ENCODE peak calls at places on chromosomes 11 and 22, in five cellular contexts. Q is GM23248, D is PC-3, Y is SK-N-SH, W is OCI-LY7. P is an unnamed sample.

GRCh38 chr11:118287006-118287405 is 17.5 kb upstream of the CD3E start:
- DNase-seq in Q (peak), D (peak), Y (no peak), W (no peak), P (no peak)

GRCh38 chr11:21105196-21105917 is 436.0 kb downstream of the NELL1 start:
- DNase-seq in Q (no peak), D (no peak), Y (no peak), W (no peak), P (no peak)

GRCh38 chr11:95322546-95322945 is 91.5 kb upstream of the SESN3 start:
- DNase-seq in Q (peak), D (no peak), Y (no peak), W (no peak), P (no peak)

GRCh38 chr11:117620131-117620530 is 176.9 kb downstream of the DSCAML1 start:
- DNase-seq in Q (no peak), D (no peak), Y (no peak), W (no peak), P (no peak)

GRCh38 chr11:72238492-72239295 is 5.3 kb downstream of the PHOX2A start:
- DNase-seq in Q (no peak), D (no peak), Y (peak), W (no peak), P (no peak)

GRCh38 chr11:33634291-33634834 is 66.3 kb downstream of the C11orf91 start:
- DNase-seq in Q (peak), D (peak), Y (no peak), W (no peak), P (no peak)

GRCh38 chr22:36360871-36361383 is 26.8 kb downstream of the MYH9 start:
- DNase-seq in Q (no peak), D (no peak), Y (no peak), W (no peak), P (no peak)

GRCh38 chr11:84543367-84544159 is 1083.6 kb downstream of the DLG2 start:
- DNase-seq in Q (no peak), D (no peak), Y (peak), W (peak), P (peak)

GRCh38 chr11:73189723-73190556 is 28.1 kb upstream of the P2RY2 start:
- DNase-seq in Q (no peak), D (no peak), Y (no peak), W (no peak), P (no peak)

GRCh38 chr11:121564948-121565684 is 112.3 kb upstream of the SORL1-AS1 start:
- DNase-seq in Q (no peak), D (no peak), Y (no peak), W (no peak), P (no peak)

GRCh38 chr11:34787899-34788298 is 128.3 kb downstream of the APIP start:
- DNase-seq in Q (no peak), D (peak), Y (no peak), W (no peak), P (no peak)

GRCh38 chr11:72771507-72771906 is 19.3 kb upstream of the ARAP1 start:
- DNase-seq in Q (peak), D (no peak), Y (peak), W (no peak), P (no peak)

GRCh38 chr11:8671651-8672062 is 10.8 kb downstream of the TRIM66 start:
- DNase-seq in Q (no peak), D (no peak), Y (no peak), W (no peak), P (peak)

GRCh38 chr11:114166897-114167323 is 107.4 kb downstream of the ZBTB16 start:
- DNase-seq in Q (peak), D (peak), Y (no peak), W (peak), P (no peak)

GRCh38 chr11:126589492-126589803 is 234.0 kb downstream of the ST3GAL4 start:
- DNase-seq in Q (peak), D (no peak), Y (no peak), W (no peak), P (no peak)

GRCh38 chr22:44737414-44738346 is 14.7 kb upstream of the ARHGAP8 start:
- DNase-seq in Q (no peak), D (no peak), Y (peak), W (no peak), P (no peak)

GRCh38 chr22:44736581-44737413 is 15.6 kb upstream of the ARHGAP8 start:
- DNase-seq in Q (peak), D (no peak), Y (no peak), W (no peak), P (no peak)

GRCh38 chr22:44740307-44740706 is 12.1 kb upstream of the ARHGAP8 start:
- DNase-seq in Q (no peak), D (no peak), Y (peak), W (no peak), P (no peak)

GRCh38 chr22:44739024-44739423 is 13.4 kb upstream of the ARHGAP8 start:
- DNase-seq in Q (no peak), D (no peak), Y (peak), W (no peak), P (no peak)

DNA sequence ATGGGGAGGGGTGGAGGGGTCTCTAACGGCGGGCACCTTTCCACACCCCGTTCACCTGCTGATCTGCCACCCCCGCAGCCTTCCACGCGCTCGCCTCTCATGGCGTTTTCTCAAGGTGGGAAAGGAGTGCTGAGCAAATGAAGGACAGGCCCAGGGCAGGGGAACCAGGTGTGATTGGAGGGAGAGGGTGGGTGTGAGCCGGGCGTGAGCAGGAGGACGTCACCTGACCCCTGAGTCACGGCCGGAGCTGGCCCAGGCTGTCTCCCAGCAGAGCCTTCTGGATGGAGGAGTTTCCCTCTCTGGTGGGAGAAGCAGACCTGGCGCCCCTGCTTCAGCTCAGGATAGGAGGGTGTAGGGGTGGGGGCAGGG is 14.0 kb upstream of the ARHGAP8 start:
- DNase-seq in Q (peak), D (peak), Y (no peak), W (no peak), P (no peak)
- TF ChIP-seq EZH2phosphoT487 in Q (no peak), D (no peak), Y (no peak), W (no peak), P (no peak)

GRCh38 chr22:47927811-47928210 is 1165.4 kb downstream of the TBC1D22A start:
- DNase-seq in Q (no peak), D (no peak), Y (no peak), W (no peak), P (no peak)
- H3K4me2 ChIP-seq in Q (no peak), D (no peak), Y (no peak), W (peak), P (no peak)

GRCh38 chr11:12143461-12144258 is 33.3 kb downstream of the MICAL2 start:
- DNase-seq in Q (no peak), D (no peak), Y (no peak), W (no peak), P (no peak)

GRCh38 chr11:12142179-12142578 is 31.8 kb downstream of the MICAL2 start:
- DNase-seq in Q (no peak), D (no peak), Y (no peak), W (no peak), P (no peak)

GRCh38 chr11:12141283-12141682 is 30.9 kb downstream of the MICAL2 start:
- DNase-seq in Q (no peak), D (no peak), Y (no peak), W (no peak), P (no peak)

GRCh38 chr11:12144306-12145174 is 34.1 kb downstream of the MICAL2 start:
- DNase-seq in Q (no peak), D (no peak), Y (no peak), W (no peak), P (no peak)

GRCh38 chr11:12142909-12143308 is 32.5 kb downstream of the MICAL2 start:
- DNase-seq in Q (no peak), D (no peak), Y (no peak), W (no peak), P (no peak)
- H2AFZ ChIP-seq in Q (no peak), D (no peak), Y (no peak), W (no peak), P (no peak)

GRCh38 chr22:39026509-39027150 is 5.7 kb downstream of the APOBEC3D start:
- DNase-seq in Q (no peak), D (no peak), Y (no peak), W (no peak), P (no peak)
- TF ChIP-seq EZH2phosphoT487 in Q (no peak), D (no peak), Y (no peak), W (no peak), P (no peak)

GRCh38 chr11:64043545-64043944 is 7.8 kb downstream of the FLRT1 start:
- DNase-seq in Q (no peak), D (no peak), Y (no peak), W (no peak), P (no peak)
- H3K4me2 ChIP-seq in Q (no peak), D (no peak), Y (no peak), W (no peak), P (no peak)

P was measured in neural progenitor cell.